ENCODE peak calls at places on chromosomes 16 and 17, in five cellular contexts. N, S, V, F and D are unnamed samples.

GRCh38 chr17:60729854-60730253 is 52.2 kb downstream of the BCAS3 start:
- DNase-seq in N (no peak), S (no peak), V (no peak), F (no peak), D (no peak)

GRCh38 chr16:49556252-49557069 is 182.9 kb downstream of the C16orf78 start:
- DNase-seq in N (no peak), S (no peak), V (no peak), F (no peak), D (no peak)

GRCh38 chr17:20072692-20072992 is 63.5 kb downstream of the SPECC1 start:
- DNase-seq in N (no peak), S (no peak), V (no peak), F (no peak), D (no peak)

GRCh38 chr17:78725448-78726021 is 56.5 kb downstream of the CYTH1 start:
- DNase-seq in N (no peak), S (no peak), V (no peak), F (no peak), D (no peak)

GRCh38 chr17:64505320-64506200 is 529 bp downstream of the DDX5 start:
- DNase-seq in N (peak), S (peak), V (peak), F (peak), D (peak)

GRCh38 chr17:76278952-76279741 is 14.0 kb downstream of the UBALD2 start:
- DNase-seq in N (peak), S (peak), V (peak), F (peak), D (peak)

GRCh38 chr17:64020068-64020766 is at the start of gene ICAM2:
- DNase-seq in N (peak), S (peak), V (no peak), F (no peak), D (no peak)

GRCh38 chr17:81428121-81428515 is 32.9 kb downstream of the BAHCC1 start:
- DNase-seq in N (no peak), S (no peak), V (no peak), F (no peak), D (peak)

GRCh38 chr17:80252871-80253270 is 7.8 kb upstream of the RNF213 start:
- DNase-seq in N (peak), S (peak), V (no peak), F (peak), D (no peak)

GRCh38 chr17:49101054-49101534 is 31.5 kb upstream of the B4GALNT2 start:
- DNase-seq in N (peak), S (peak), V (no peak), F (peak), D (no peak)
- H3K27ac ChIP-seq in N (no peak), S (no peak), V (peak), F (peak), D (no peak)

GRCh38 chr17:77407321-77408277 is 266.8 kb downstream of the SEC14L1 start:
- DNase-seq in N (no peak), S (no peak), V (no peak), F (no peak), D (no peak)
- H3K27ac ChIP-seq in N (no peak), S (peak), V (peak), F (no peak), D (no peak)

GRCh38 chr17:17417718-17418151 is 59.1 kb upstream of the MED9 start:
- DNase-seq in N (no peak), S (no peak), V (no peak), F (no peak), D (no peak)
- H3K27ac ChIP-seq in N (no peak), S (peak), V (no peak), F (no peak), D (no peak)

GRCh38 chr17:40310882-40311391 is 2.0 kb downstream of the RARA start:
- DNase-seq in N (no peak), S (no peak), V (no peak), F (peak), D (no peak)
- H3K27ac ChIP-seq in N (peak), S (peak), V (no peak), F (peak), D (no peak)